ENCODE peak calls at places on chromosomes 16 and 17, in five cellular contexts. One of them, this sample, is unnamed.

GRCh38 chr17:57086069-57086930 is 1.3 kb downstream of the AKAP1 start:
- DNase-seq in GM12865: peak
- DNase-seq in AG04450: no peak
- DNase-seq in left lung: peak
- DNase-seq in brain microvascular endothelial cell: peak
- DNase-seq in this sample: no peak

GRCh38 chr16:55323637-55324490 is at the start of gene IRX6:
- DNase-seq in GM12865: no peak
- DNase-seq in AG04450: no peak
- DNase-seq in left lung: peak
- DNase-seq in brain microvascular endothelial cell: no peak
- DNase-seq in this sample: no peak

GRCh38 chr16:11379420-11379819 is 34.2 kb downstream of the RMI2 start:
- DNase-seq in GM12865: peak
- DNase-seq in AG04450: no peak
- DNase-seq in left lung: no peak
- DNase-seq in brain microvascular endothelial cell: no peak
- DNase-seq in this sample: no peak

GRCh38 chr16:84374160-84374489 is 5.8 kb downstream of the ATP2C2 start:
- DNase-seq in GM12865: no peak
- DNase-seq in AG04450: no peak
- DNase-seq in left lung: no peak
- DNase-seq in brain microvascular endothelial cell: no peak
- DNase-seq in this sample: no peak

GRCh38 chr17:62189377-62189776 is 124.3 kb upstream of the MED13 start:
- DNase-seq in GM12865: no peak
- DNase-seq in AG04450: no peak
- DNase-seq in left lung: no peak
- DNase-seq in brain microvascular endothelial cell: no peak
- DNase-seq in this sample: no peak

GRCh38 chr16:79276506-79276905 is 324.0 kb downstream of the MAF start:
- DNase-seq in GM12865: no peak
- DNase-seq in AG04450: no peak
- DNase-seq in left lung: no peak
- DNase-seq in brain microvascular endothelial cell: no peak
- DNase-seq in this sample: no peak

GRCh38 chr16:30985401-30986128 is 558 bp downstream of the HSD3B7 start:
- DNase-seq in GM12865: no peak
- DNase-seq in AG04450: no peak
- DNase-seq in left lung: peak
- DNase-seq in brain microvascular endothelial cell: no peak
- DNase-seq in this sample: no peak

GRCh38 chr16:30548392-30549255 is 9.6 kb downstream of the ZNF764 start:
- DNase-seq in GM12865: no peak
- DNase-seq in AG04450: no peak
- DNase-seq in left lung: no peak
- DNase-seq in brain microvascular endothelial cell: no peak
- DNase-seq in this sample: no peak

GRCh38 chr17:78915872-78916632 is 9.1 kb downstream of the TIMP2 start:
- DNase-seq in GM12865: no peak
- DNase-seq in AG04450: no peak
- DNase-seq in left lung: peak
- DNase-seq in brain microvascular endothelial cell: no peak
- DNase-seq in this sample: peak

GRCh38 chr17:81995463-81996231 is 18.2 kb downstream of the ASPSCR1 start:
- DNase-seq in GM12865: no peak
- DNase-seq in AG04450: no peak
- DNase-seq in left lung: no peak
- DNase-seq in brain microvascular endothelial cell: no peak
- DNase-seq in this sample: no peak

GRCh38 chr17:64773836-64774761 is 112.0 kb upstream of the SMURF2 start:
- DNase-seq in GM12865: peak
- DNase-seq in AG04450: peak
- DNase-seq in left lung: peak
- DNase-seq in brain microvascular endothelial cell: peak
- DNase-seq in this sample: no peak

GRCh38 chr17:17605747-17606083 is 14.2 kb upstream of the PEMT start:
- DNase-seq in GM12865: peak
- DNase-seq in AG04450: peak
- DNase-seq in left lung: no peak
- DNase-seq in brain microvascular endothelial cell: peak
- DNase-seq in this sample: no peak

GRCh38 chr16:80723981-80724380 is 80.4 kb downstream of the CDYL2 start:
- DNase-seq in GM12865: no peak
- DNase-seq in AG04450: no peak
- DNase-seq in left lung: no peak
- DNase-seq in brain microvascular endothelial cell: no peak
- DNase-seq in this sample: no peak

GRCh38 chr17:33962857-33963655 is 292.0 kb upstream of the CCL2 start:
- DNase-seq in GM12865: peak
- DNase-seq in AG04450: no peak
- DNase-seq in left lung: no peak
- DNase-seq in brain microvascular endothelial cell: no peak
- DNase-seq in this sample: no peak

GRCh38 chr17:1865252-1866037 is 35.6 kb downstream of the RPA1 start:
- DNase-seq in GM12865: peak
- DNase-seq in AG04450: no peak
- DNase-seq in left lung: no peak
- DNase-seq in brain microvascular endothelial cell: peak
- DNase-seq in this sample: no peak

GRCh38 chr16:4261557-4262172 is 11.2 kb downstream of the TFAP4 start:
- DNase-seq in GM12865: peak
- DNase-seq in AG04450: no peak
- DNase-seq in left lung: no peak
- DNase-seq in brain microvascular endothelial cell: no peak
- DNase-seq in this sample: no peak

GRCh38 chr17:50956750-50957523 is 90.8 kb upstream of the TOB1 start:
- DNase-seq in GM12865: peak
- DNase-seq in AG04450: peak
- DNase-seq in left lung: peak
- DNase-seq in brain microvascular endothelial cell: peak
- DNase-seq in this sample: peak

GRCh38 chr16:67882374-67883145 is 2.1 kb upstream of the NRN1L start:
- DNase-seq in GM12865: no peak
- DNase-seq in AG04450: no peak
- DNase-seq in left lung: no peak
- DNase-seq in brain microvascular endothelial cell: no peak
- DNase-seq in this sample: no peak

GRCh38 chr17:79843917-79844815 is 4.9 kb upstream of the CBX4 start:
- DNase-seq in GM12865: no peak
- DNase-seq in AG04450: no peak
- DNase-seq in left lung: peak
- DNase-seq in brain microvascular endothelial cell: no peak
- DNase-seq in this sample: no peak

DNA sequence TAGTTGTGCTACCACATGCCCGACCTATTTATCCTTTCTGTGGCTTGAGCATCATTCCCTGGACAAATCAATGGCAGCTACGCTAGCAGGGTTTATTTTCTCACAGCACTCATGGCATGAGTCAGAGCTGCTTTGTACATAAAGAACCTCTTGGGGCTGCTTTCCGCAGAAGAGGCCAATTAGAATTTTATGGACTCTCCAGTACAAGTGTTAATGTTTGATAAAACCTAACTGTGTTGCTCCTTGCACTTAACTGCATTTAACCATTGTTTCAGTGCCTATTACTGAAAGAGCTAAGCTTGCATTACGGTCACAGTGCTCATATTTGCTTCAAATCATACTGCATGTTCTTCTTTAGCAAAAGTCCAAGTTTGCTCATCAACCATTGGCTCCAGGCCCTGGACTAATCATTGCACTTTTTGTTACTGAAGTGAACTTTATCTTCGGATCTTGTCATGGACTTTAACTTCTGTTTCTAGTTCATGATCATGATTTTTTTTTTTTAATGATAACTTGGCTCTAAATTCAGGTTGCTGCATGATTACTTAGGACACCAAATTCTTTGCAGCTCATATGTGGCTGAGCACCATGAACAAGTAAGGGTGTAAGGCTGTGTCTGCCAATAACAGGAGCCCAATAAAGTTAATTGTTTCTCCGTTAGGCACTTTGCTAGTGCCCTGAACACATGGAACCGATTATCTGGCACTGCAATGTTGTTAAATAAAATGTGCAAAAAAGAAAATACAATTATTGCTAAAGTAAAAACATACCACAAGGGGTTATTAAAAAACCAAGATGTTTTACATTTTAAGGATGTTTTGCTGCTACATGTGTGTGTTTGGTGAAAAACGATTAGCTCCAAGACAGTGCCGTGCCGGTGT is 492.2 kb downstream of the KCNJ2 start:
- DNase-seq in GM12865: no peak
- DNase-seq in AG04450: no peak
- DNase-seq in left lung: no peak
- DNase-seq in brain microvascular endothelial cell: no peak
- DNase-seq in this sample: no peak
- TF ChIP-seq CTCF in GM12865: no peak
- TF ChIP-seq CTCF in AG04450: no peak
- TF ChIP-seq CTCF in left lung: no peak
- TF ChIP-seq CTCF in brain microvascular endothelial cell: no peak
- TF ChIP-seq CTCF in this sample: no peak

GRCh38 chr16:89334050-89334449 is 116.5 kb downstream of the ZNF778 start:
- DNase-seq in GM12865: no peak
- DNase-seq in AG04450: no peak
- DNase-seq in left lung: no peak
- DNase-seq in brain microvascular endothelial cell: no peak
- DNase-seq in this sample: no peak

GRCh38 chr16:89337965-89338364 is 120.5 kb downstream of the ZNF778 start:
- DNase-seq in GM12865: no peak
- DNase-seq in AG04450: no peak
- DNase-seq in left lung: no peak
- DNase-seq in brain microvascular endothelial cell: no peak
- DNase-seq in this sample: no peak

GRCh38 chr16:89334988-89335802 is 117.7 kb downstream of the ZNF778 start:
- DNase-seq in GM12865: peak
- DNase-seq in AG04450: no peak
- DNase-seq in left lung: peak
- DNase-seq in brain microvascular endothelial cell: no peak
- DNase-seq in this sample: no peak

GRCh38 chr16:89334461-89334860 is 117.0 kb downstream of the ZNF778 start:
- DNase-seq in GM12865: no peak
- DNase-seq in AG04450: no peak
- DNase-seq in left lung: peak
- DNase-seq in brain microvascular endothelial cell: no peak
- DNase-seq in this sample: no peak

DNA sequence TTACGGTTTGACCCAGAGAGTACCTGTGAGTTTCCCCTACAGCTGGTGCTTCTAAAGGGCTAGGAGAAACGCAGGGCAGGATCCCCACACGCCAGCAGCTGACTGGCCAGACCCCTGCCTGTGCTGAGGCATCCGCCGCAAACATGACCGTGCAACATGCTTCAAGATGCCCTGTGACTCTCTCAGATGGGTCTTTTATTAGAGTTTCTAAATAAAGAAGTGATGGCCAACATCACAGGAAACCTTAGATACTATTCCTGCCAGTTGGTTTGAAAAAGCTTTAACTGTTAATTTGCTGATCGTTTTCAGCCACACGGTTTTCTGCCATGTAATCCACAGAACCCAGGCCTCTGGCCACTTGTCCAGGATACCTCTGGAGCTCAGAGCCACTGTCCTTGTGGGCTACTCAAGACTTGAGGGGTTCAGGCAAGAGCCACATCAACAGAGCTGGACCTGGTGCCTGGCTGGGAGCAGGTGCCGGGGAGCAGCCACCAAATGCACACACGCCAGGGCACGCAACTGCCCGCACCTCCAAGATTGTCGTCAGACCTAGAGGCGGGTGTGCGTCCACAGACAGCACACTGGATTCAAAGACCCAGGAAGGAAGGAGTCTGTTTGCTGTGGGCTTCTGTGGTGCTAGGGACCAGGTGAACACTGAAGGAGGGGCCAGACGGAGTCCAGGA is 118.4 kb downstream of the ZNF778 start:
- DNase-seq in GM12865: no peak
- DNase-seq in AG04450: no peak
- DNase-seq in left lung: peak
- DNase-seq in brain microvascular endothelial cell: no peak
- DNase-seq in this sample: no peak
- TF ChIP-seq CTCF in GM12865: no peak
- TF ChIP-seq CTCF in AG04450: no peak
- TF ChIP-seq CTCF in left lung: no peak
- TF ChIP-seq CTCF in brain microvascular endothelial cell: no peak
- TF ChIP-seq CTCF in this sample: no peak

GRCh38 chr17:42849031-42849430 is 2.0 kb upstream of the AOC3 start:
- DNase-seq in GM12865: no peak
- DNase-seq in AG04450: no peak
- DNase-seq in left lung: no peak
- DNase-seq in brain microvascular endothelial cell: no peak
- DNase-seq in this sample: no peak

GRCh38 chr17:42849451-42850157 is 1.4 kb upstream of the AOC3 start:
- DNase-seq in GM12865: no peak
- DNase-seq in AG04450: no peak
- DNase-seq in left lung: no peak
- DNase-seq in brain microvascular endothelial cell: no peak
- DNase-seq in this sample: no peak

GRCh38 chr17:42846594-42847280 is 2.4 kb downstream of the AOC2 start:
- DNase-seq in GM12865: no peak
- DNase-seq in AG04450: no peak
- DNase-seq in left lung: no peak
- DNase-seq in brain microvascular endothelial cell: no peak
- DNase-seq in this sample: no peak

GRCh38 chr17:42845918-42846593 is 1.7 kb downstream of the AOC2 start:
- DNase-seq in GM12865: no peak
- DNase-seq in AG04450: no peak
- DNase-seq in left lung: no peak
- DNase-seq in brain microvascular endothelial cell: no peak
- DNase-seq in this sample: no peak

DNA sequence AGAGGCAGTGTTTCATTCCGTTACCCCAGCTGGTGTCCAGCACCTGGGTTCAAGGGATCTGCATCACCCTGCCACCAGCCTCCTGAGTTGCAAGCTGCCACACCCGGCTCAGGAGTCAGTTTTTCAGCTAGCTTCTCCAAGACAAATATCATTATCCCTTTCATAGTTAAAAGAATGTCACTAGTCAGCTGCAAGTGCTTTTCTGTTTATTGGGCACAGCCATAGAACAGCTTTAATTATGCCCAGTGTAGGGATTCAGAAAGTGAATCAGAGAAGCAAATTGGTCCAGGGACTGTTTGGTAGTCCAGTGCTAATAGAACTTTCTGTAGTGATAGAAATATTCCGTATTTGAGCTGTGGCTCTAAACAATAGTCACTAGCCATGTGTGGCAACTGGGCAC is 2.9 kb upstream of the AOC3 start:
- DNase-seq in GM12865: no peak
- DNase-seq in AG04450: no peak
- DNase-seq in left lung: no peak
- DNase-seq in brain microvascular endothelial cell: no peak
- DNase-seq in this sample: no peak
- TF ChIP-seq CTCF in GM12865: no peak
- TF ChIP-seq CTCF in AG04450: no peak
- TF ChIP-seq CTCF in left lung: no peak
- TF ChIP-seq CTCF in brain microvascular endothelial cell: no peak
- TF ChIP-seq CTCF in this sample: no peak

DNA sequence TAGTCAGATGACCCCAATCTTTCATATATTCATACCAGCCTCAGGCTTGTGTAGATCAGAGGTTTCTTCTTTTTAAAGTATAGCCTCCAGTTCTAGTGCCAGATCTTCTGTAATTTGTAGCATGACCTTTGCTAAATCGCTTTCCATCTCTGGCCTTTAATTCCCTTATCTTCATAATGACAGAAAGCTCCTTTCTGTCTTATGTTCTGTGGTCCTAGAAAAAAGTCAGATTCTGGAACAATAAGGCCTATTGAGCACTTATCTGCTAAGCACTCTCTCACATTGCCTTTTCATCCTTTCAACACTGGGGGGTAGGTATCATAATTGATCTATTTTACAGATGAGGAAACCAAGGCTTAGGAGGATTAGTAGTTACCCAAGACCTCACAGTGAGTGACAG is 9.2 kb downstream of the CCL16 start:
- DNase-seq in GM12865: no peak
- DNase-seq in AG04450: no peak
- DNase-seq in left lung: no peak
- DNase-seq in brain microvascular endothelial cell: no peak
- DNase-seq in this sample: no peak
- TF ChIP-seq CTCF in GM12865: no peak
- TF ChIP-seq CTCF in AG04450: no peak
- TF ChIP-seq CTCF in left lung: no peak
- TF ChIP-seq CTCF in brain microvascular endothelial cell: no peak
- TF ChIP-seq CTCF in this sample: no peak

This sample was measured in CD14-positive monocyte.